ENCODE peak calls at places on chromosomes 16 and 17, in ten cellular contexts. Q is ELF-1, T is testis, A is NCI-H748 treated with DMSO at 0.1 percent for 48 hours, F is left ventricle myocardium superior, U is T-helper 2 cell, I is thoracic aorta, R is hypothalamus, H is HEK293T, K is sigmoid colon. N is an unnamed sample.

GRCh38 chr17:37742114-37742761 is 2.6 kb downstream of the HNF1B start:
- DNase-seq in Q (no peak), T (peak), A (no peak), F (no peak), U (no peak), I (no peak), R (no peak), H (no peak), K (no peak), N (peak)

GRCh38 chr17:60960398-60961065 is 282.9 kb downstream of the BCAS3 start:
- DNase-seq in Q (no peak), T (no peak), A (no peak), F (no peak), U (no peak), I (no peak), R (no peak), H (no peak), K (no peak), N (no peak)

GRCh38 chr17:15883617-15884111 is 61.3 kb upstream of the ADORA2B start:
- DNase-seq in Q (no peak), T (no peak), A (no peak), F (no peak), U (no peak), I (no peak), R (no peak), H (no peak), K (no peak), N (peak)

GRCh38 chr16:508884-509736 is 18.4 kb upstream of the CAPN15 start:
- DNase-seq in Q (no peak), T (no peak), A (no peak), F (no peak), U (no peak), I (no peak), R (no peak), H (no peak), K (no peak), N (no peak)

GRCh38 chr17:39996162-39996561 is 15.6 kb downstream of the PSMD3 start:
- DNase-seq in Q (no peak), T (no peak), A (no peak), F (no peak), U (no peak), I (no peak), R (no peak), H (no peak), K (no peak), N (no peak)

GRCh38 chr16:86611517-86611840 is 33.1 kb downstream of the FOXL1 start:
- DNase-seq in Q (no peak), T (no peak), A (no peak), F (peak), U (no peak), I (no peak), R (no peak), H (no peak), K (no peak), N (no peak)

GRCh38 chr17:48575673-48576478 is 2.3 kb downstream of the HOXB4 start:
- DNase-seq in Q (no peak), T (no peak), A (no peak), F (no peak), U (no peak), I (no peak), R (no peak), H (no peak), K (no peak), N (no peak)

GRCh38 chr17:43661699-43662431 is at the start of gene MEOX1:
- DNase-seq in Q (no peak), T (no peak), A (no peak), F (no peak), U (no peak), I (no peak), R (no peak), H (peak), K (no peak), N (peak)

GRCh38 chr17:12568358-12569251 is 97.1 kb upstream of the MYOCD start:
- DNase-seq in Q (no peak), T (no peak), A (no peak), F (no peak), U (no peak), I (no peak), R (no peak), H (no peak), K (no peak), N (no peak)

GRCh38 chr17:57388326-57388725 is 132.0 kb downstream of the MSI2 start:
- DNase-seq in Q (no peak), T (no peak), A (no peak), F (no peak), U (no peak), I (no peak), R (no peak), H (no peak), K (no peak), N (no peak)

GRCh38 chr17:11816409-11816808 is 180.9 kb downstream of the ZNF18 start:
- DNase-seq in Q (no peak), T (no peak), A (no peak), F (no peak), U (no peak), I (no peak), R (no peak), H (no peak), K (no peak), N (no peak)

GRCh38 chr16:1262210-1262845 is 6.5 kb downstream of the TPSD1 start:
- DNase-seq in Q (no peak), T (no peak), A (no peak), F (no peak), U (no peak), I (no peak), R (no peak), H (no peak), K (no peak), N (no peak)

GRCh38 chr17:79082311-79083190 is 7.9 kb downstream of the ENGASE start:
- DNase-seq in Q (peak), T (peak), A (peak), F (peak), U (peak), I (no peak), R (no peak), H (peak), K (no peak), N (peak)

GRCh38 chr16:77385481-77385880 is 49.4 kb downstream of the ADAMTS18 start:
- DNase-seq in Q (no peak), T (no peak), A (peak), F (no peak), U (no peak), I (no peak), R (no peak), H (no peak), K (no peak), N (no peak)

GRCh38 chr16:72108353-72109102 is 14.9 kb downstream of the DHX38 start:
- DNase-seq in Q (no peak), T (no peak), A (no peak), F (no peak), U (no peak), I (no peak), R (no peak), H (no peak), K (no peak), N (no peak)

GRCh38 chr17:78808106-78808635 is 26.1 kb upstream of the CYTH1 start:
- DNase-seq in Q (no peak), T (no peak), A (no peak), F (no peak), U (no peak), I (no peak), R (no peak), H (no peak), K (no peak), N (no peak)

GRCh38 chr16:87744750-87745514 is 20.9 kb downstream of the KLHDC4 start:
- DNase-seq in Q (no peak), T (no peak), A (no peak), F (no peak), U (no peak), I (no peak), R (no peak), H (no peak), K (no peak), N (no peak)

GRCh38 chr16:68902376-68903345 is 59.3 kb downstream of the TANGO6 start:
- DNase-seq in Q (peak), T (peak), A (peak), F (no peak), U (no peak), I (no peak), R (no peak), H (peak), K (no peak), N (peak)

GRCh38 chr16:23504453-23505179 is 5.7 kb downstream of the GGA2 start:
- DNase-seq in Q (peak), T (no peak), A (no peak), F (peak), U (peak), I (peak), R (no peak), H (peak), K (peak), N (peak)

GRCh38 chr16:74275031-74275636 is 21.5 kb upstream of the PSMD7 start:
- DNase-seq in Q (no peak), T (no peak), A (peak), F (no peak), U (no peak), I (no peak), R (no peak), H (peak), K (no peak), N (peak)

GRCh38 chr16:71883193-71883848 is 661 bp downstream of the ZNF821 start:
- DNase-seq in Q (peak), T (peak), A (peak), F (peak), U (peak), I (no peak), R (no peak), H (peak), K (peak), N (peak)

GRCh38 chr17:75909051-75909811 is 4.5 kb upstream of the MRPL38 start:
- DNase-seq in Q (no peak), T (no peak), A (peak), F (no peak), U (no peak), I (no peak), R (no peak), H (no peak), K (no peak), N (no peak)

GRCh38 chr16:11302977-11303376 is 21.8 kb upstream of the PRM1 start:
- DNase-seq in Q (no peak), T (no peak), A (peak), F (no peak), U (no peak), I (no peak), R (no peak), H (no peak), K (no peak), N (no peak)

GRCh38 chr16:58128721-58129096 is 472 bp downstream of the CFAP20 start:
- DNase-seq in Q (no peak), T (peak), A (peak), F (peak), U (no peak), I (no peak), R (no peak), H (no peak), K (peak), N (no peak)

GRCh38 chr16:20225334-20225733 is 102.0 kb downstream of the GP2 start:
- DNase-seq in Q (no peak), T (no peak), A (no peak), F (no peak), U (no peak), I (no peak), R (no peak), H (no peak), K (no peak), N (no peak)

GRCh38 chr17:19728114-19728495 is 11.7 kb upstream of the SLC47A2 start:
- DNase-seq in Q (no peak), T (peak), A (peak), F (peak), U (no peak), I (peak), R (peak), H (no peak), K (peak), N (peak)

GRCh38 chr16:81937305-81938038 is 73.8 kb downstream of the SDR42E1 start:
- DNase-seq in Q (no peak), T (peak), A (peak), F (no peak), U (no peak), I (no peak), R (no peak), H (no peak), K (no peak), N (no peak)

GRCh38 chr17:57257213-57257873 is 1.0 kb downstream of the MSI2 start:
- DNase-seq in Q (no peak), T (no peak), A (no peak), F (no peak), U (no peak), I (no peak), R (no peak), H (no peak), K (no peak), N (no peak)

GRCh38 chr17:79023180-79023705 is 726 bp upstream of the C1QTNF1 start:
- DNase-seq in Q (no peak), T (no peak), A (no peak), F (no peak), U (no peak), I (no peak), R (no peak), H (no peak), K (peak), N (no peak)

GRCh38 chr17:6574689-6575595 is 18.6 kb upstream of the PITPNM3 start:
- DNase-seq in Q (no peak), T (peak), A (no peak), F (peak), U (no peak), I (peak), R (no peak), H (no peak), K (no peak), N (peak)

GRCh38 chr17:48081858-48082257 is 19.4 kb downstream of the CBX1 start:
- DNase-seq in Q (no peak), T (no peak), A (no peak), F (no peak), U (no peak), I (no peak), R (no peak), H (no peak), K (peak), N (no peak)

GRCh38 chr17:37506678-37507077 is 17.0 kb downstream of the DUSP14 start:
- DNase-seq in Q (peak), T (no peak), A (no peak), F (no peak), U (no peak), I (no peak), R (no peak), H (peak), K (no peak), N (peak)

GRCh38 chr16:53545433-53545832 is 42.4 kb upstream of the AKTIP start:
- DNase-seq in Q (no peak), T (no peak), A (no peak), F (no peak), U (peak), I (no peak), R (no peak), H (no peak), K (no peak), N (no peak)

GRCh38 chr17:29549169-29549935 is 17.5 kb downstream of the ABHD15 start:
- DNase-seq in Q (no peak), T (no peak), A (no peak), F (no peak), U (no peak), I (no peak), R (no peak), H (no peak), K (no peak), N (no peak)

GRCh38 chr16:81532491-81533174 is 88.0 kb downstream of the CMIP start:
- DNase-seq in Q (no peak), T (no peak), A (no peak), F (no peak), U (no peak), I (no peak), R (no peak), H (no peak), K (no peak), N (no peak)

GRCh38 chr17:72122336-72122667 is 1.5 kb downstream of the SOX9 start:
- DNase-seq in Q (no peak), T (no peak), A (no peak), F (no peak), U (no peak), I (no peak), R (no peak), H (no peak), K (no peak), N (no peak)

GRCh38 chr16:24670623-24671454 is 58.6 kb upstream of the TNRC6A start:
- DNase-seq in Q (peak), T (peak), A (peak), F (peak), U (no peak), I (peak), R (peak), H (no peak), K (peak), N (no peak)

GRCh38 chr16:22007509-22008214 is at the start of gene MOSMO:
- DNase-seq in Q (peak), T (peak), A (no peak), F (peak), U (peak), I (no peak), R (peak), H (peak), K (peak), N (peak)

GRCh38 chr17:15912416-15912955 is 32.4 kb upstream of the ADORA2B start:
- DNase-seq in Q (no peak), T (no peak), A (no peak), F (no peak), U (no peak), I (no peak), R (no peak), H (no peak), K (no peak), N (no peak)